ENCODE peak calls at places on chromosome 7, in eight cellular contexts. One of them, this sample, is unnamed.

GRCh38 chr7:36128448-36129047 is 24.5 kb upstream of the EEPD1 start:
- DNase-seq in CD8-positive, alpha-beta memory T cell: no peak
- DNase-seq in psoas muscle: peak
- DNase-seq in BJ: peak
- DNase-seq in astrocyte: peak
- DNase-seq in cardiac fibroblast: peak
- DNase-seq in sigmoid colon: peak
- DNase-seq in GM12865: no peak
- DNase-seq in this sample: peak

GRCh38 chr7:33789871-33790270 is 115.5 kb upstream of the BMPER start:
- DNase-seq in CD8-positive, alpha-beta memory T cell: no peak
- DNase-seq in psoas muscle: no peak
- DNase-seq in BJ: no peak
- DNase-seq in astrocyte: peak
- DNase-seq in cardiac fibroblast: peak
- DNase-seq in sigmoid colon: no peak
- DNase-seq in GM12865: no peak
- DNase-seq in this sample: no peak

GRCh38 chr7:134660242-134660785 is 13.7 kb downstream of the BPGM start:
- DNase-seq in CD8-positive, alpha-beta memory T cell: no peak
- DNase-seq in psoas muscle: no peak
- DNase-seq in BJ: no peak
- DNase-seq in astrocyte: peak
- DNase-seq in cardiac fibroblast: peak
- DNase-seq in sigmoid colon: no peak
- DNase-seq in GM12865: no peak
- DNase-seq in this sample: no peak

GRCh38 chr7:114806590-114807167 is 115.2 kb upstream of the MDFIC start:
- DNase-seq in CD8-positive, alpha-beta memory T cell: no peak
- DNase-seq in psoas muscle: no peak
- DNase-seq in BJ: no peak
- DNase-seq in astrocyte: peak
- DNase-seq in cardiac fibroblast: no peak
- DNase-seq in sigmoid colon: peak
- DNase-seq in GM12865: no peak
- DNase-seq in this sample: no peak

GRCh38 chr7:136741941-136742340 is 126.5 kb upstream of the CHRM2 start:
- DNase-seq in CD8-positive, alpha-beta memory T cell: no peak
- DNase-seq in psoas muscle: no peak
- DNase-seq in BJ: no peak
- DNase-seq in astrocyte: no peak
- DNase-seq in cardiac fibroblast: no peak
- DNase-seq in sigmoid colon: no peak
- DNase-seq in GM12865: no peak
- DNase-seq in this sample: no peak

GRCh38 chr7:8386926-8387550 is 46.4 kb upstream of the NXPH1 start:
- DNase-seq in CD8-positive, alpha-beta memory T cell: no peak
- DNase-seq in psoas muscle: no peak
- DNase-seq in BJ: no peak
- DNase-seq in astrocyte: no peak
- DNase-seq in cardiac fibroblast: no peak
- DNase-seq in sigmoid colon: no peak
- DNase-seq in GM12865: peak
- DNase-seq in this sample: no peak

GRCh38 chr7:91353923-91354322 is 89.7 kb downstream of the FZD1 start:
- DNase-seq in CD8-positive, alpha-beta memory T cell: no peak
- DNase-seq in psoas muscle: no peak
- DNase-seq in BJ: no peak
- DNase-seq in astrocyte: no peak
- DNase-seq in cardiac fibroblast: no peak
- DNase-seq in sigmoid colon: no peak
- DNase-seq in GM12865: no peak
- DNase-seq in this sample: no peak

GRCh38 chr7:157743781-157744525 is 407.1 kb downstream of the DNAJB6 start:
- DNase-seq in CD8-positive, alpha-beta memory T cell: no peak
- DNase-seq in psoas muscle: no peak
- DNase-seq in BJ: no peak
- DNase-seq in astrocyte: no peak
- DNase-seq in cardiac fibroblast: no peak
- DNase-seq in sigmoid colon: no peak
- DNase-seq in GM12865: no peak
- DNase-seq in this sample: no peak

GRCh38 chr7:99366646-99367045 is 7.9 kb upstream of the ARPC1B start:
- DNase-seq in CD8-positive, alpha-beta memory T cell: no peak
- DNase-seq in psoas muscle: no peak
- DNase-seq in BJ: no peak
- DNase-seq in astrocyte: no peak
- DNase-seq in cardiac fibroblast: no peak
- DNase-seq in sigmoid colon: no peak
- DNase-seq in GM12865: no peak
- DNase-seq in this sample: no peak

GRCh38 chr7:19242246-19242645 is 97.0 kb upstream of the FERD3L start:
- DNase-seq in CD8-positive, alpha-beta memory T cell: no peak
- DNase-seq in psoas muscle: no peak
- DNase-seq in BJ: no peak
- DNase-seq in astrocyte: no peak
- DNase-seq in cardiac fibroblast: no peak
- DNase-seq in sigmoid colon: no peak
- DNase-seq in GM12865: no peak
- DNase-seq in this sample: no peak

GRCh38 chr7:132825932-132826480 is 249.7 kb upstream of the PLXNA4 start:
- DNase-seq in CD8-positive, alpha-beta memory T cell: no peak
- DNase-seq in psoas muscle: no peak
- DNase-seq in BJ: no peak
- DNase-seq in astrocyte: peak
- DNase-seq in cardiac fibroblast: no peak
- DNase-seq in sigmoid colon: no peak
- DNase-seq in GM12865: no peak
- DNase-seq in this sample: no peak

GRCh38 chr7:52540041-52540440 is 495.4 kb upstream of the POM121L12 start:
- DNase-seq in CD8-positive, alpha-beta memory T cell: no peak
- DNase-seq in psoas muscle: no peak
- DNase-seq in BJ: no peak
- DNase-seq in astrocyte: peak
- DNase-seq in cardiac fibroblast: no peak
- DNase-seq in sigmoid colon: no peak
- DNase-seq in GM12865: no peak
- DNase-seq in this sample: no peak

GRCh38 chr7:130368347-130368746 is 11.9 kb upstream of the CPA1 start:
- DNase-seq in CD8-positive, alpha-beta memory T cell: no peak
- DNase-seq in psoas muscle: no peak
- DNase-seq in BJ: no peak
- DNase-seq in astrocyte: no peak
- DNase-seq in cardiac fibroblast: no peak
- DNase-seq in sigmoid colon: no peak
- DNase-seq in GM12865: no peak
- DNase-seq in this sample: no peak

GRCh38 chr7:2667843-2668242 is 20.2 kb upstream of the AMZ1 start:
- DNase-seq in CD8-positive, alpha-beta memory T cell: no peak
- DNase-seq in psoas muscle: no peak
- DNase-seq in BJ: no peak
- DNase-seq in astrocyte: no peak
- DNase-seq in cardiac fibroblast: no peak
- DNase-seq in sigmoid colon: no peak
- DNase-seq in GM12865: no peak
- DNase-seq in this sample: no peak

GRCh38 chr7:43784030-43785001 is 25.8 kb downstream of the BLVRA start:
- DNase-seq in CD8-positive, alpha-beta memory T cell: no peak
- DNase-seq in psoas muscle: no peak
- DNase-seq in BJ: no peak
- DNase-seq in astrocyte: no peak
- DNase-seq in cardiac fibroblast: peak
- DNase-seq in sigmoid colon: peak
- DNase-seq in GM12865: peak
- DNase-seq in this sample: peak

GRCh38 chr7:2118630-2119190 is 114.0 kb downstream of the MAD1L1 start:
- DNase-seq in CD8-positive, alpha-beta memory T cell: no peak
- DNase-seq in psoas muscle: no peak
- DNase-seq in BJ: no peak
- DNase-seq in astrocyte: no peak
- DNase-seq in cardiac fibroblast: no peak
- DNase-seq in sigmoid colon: no peak
- DNase-seq in GM12865: no peak
- DNase-seq in this sample: no peak

GRCh38 chr7:48130658-48131108 is 40.6 kb upstream of the ABCA13 start:
- DNase-seq in CD8-positive, alpha-beta memory T cell: no peak
- DNase-seq in psoas muscle: no peak
- DNase-seq in BJ: peak
- DNase-seq in astrocyte: peak
- DNase-seq in cardiac fibroblast: peak
- DNase-seq in sigmoid colon: no peak
- DNase-seq in GM12865: peak
- DNase-seq in this sample: no peak

GRCh38 chr7:103344453-103345149 is at the start of gene DNAJC2:
- DNase-seq in CD8-positive, alpha-beta memory T cell: peak
- DNase-seq in psoas muscle: peak
- DNase-seq in BJ: peak
- DNase-seq in astrocyte: peak
- DNase-seq in cardiac fibroblast: peak
- DNase-seq in sigmoid colon: peak
- DNase-seq in GM12865: peak
- DNase-seq in this sample: peak

GRCh38 chr7:103348959-103349358 is 1.5 kb downstream of the PSMC2 start:
- DNase-seq in CD8-positive, alpha-beta memory T cell: no peak
- DNase-seq in psoas muscle: no peak
- DNase-seq in BJ: no peak
- DNase-seq in astrocyte: no peak
- DNase-seq in cardiac fibroblast: no peak
- DNase-seq in sigmoid colon: no peak
- DNase-seq in GM12865: no peak
- DNase-seq in this sample: no peak

GRCh38 chr7:103347507-103348267 is at the start of gene PSMC2:
- DNase-seq in CD8-positive, alpha-beta memory T cell: peak
- DNase-seq in psoas muscle: peak
- DNase-seq in BJ: peak
- DNase-seq in astrocyte: peak
- DNase-seq in cardiac fibroblast: peak
- DNase-seq in sigmoid colon: peak
- DNase-seq in GM12865: peak
- DNase-seq in this sample: peak

GRCh38 chr7:103343758-103344452 is 662 bp downstream of the DNAJC2 start:
- DNase-seq in CD8-positive, alpha-beta memory T cell: peak
- DNase-seq in psoas muscle: peak
- DNase-seq in BJ: no peak
- DNase-seq in astrocyte: peak
- DNase-seq in cardiac fibroblast: peak
- DNase-seq in sigmoid colon: peak
- DNase-seq in GM12865: peak
- DNase-seq in this sample: no peak

GRCh38 chr7:103348452-103348851 is 1.0 kb downstream of the PSMC2 start:
- DNase-seq in CD8-positive, alpha-beta memory T cell: no peak
- DNase-seq in psoas muscle: no peak
- DNase-seq in BJ: no peak
- DNase-seq in astrocyte: no peak
- DNase-seq in cardiac fibroblast: no peak
- DNase-seq in sigmoid colon: no peak
- DNase-seq in GM12865: peak
- DNase-seq in this sample: no peak
- H3K4me3 ChIP-seq in CD8-positive, alpha-beta memory T cell: peak
- H3K4me3 ChIP-seq in psoas muscle: peak
- H3K4me3 ChIP-seq in BJ: peak
- H3K4me3 ChIP-seq in astrocyte: peak
- H3K4me3 ChIP-seq in cardiac fibroblast: peak
- H3K4me3 ChIP-seq in sigmoid colon: peak
- H3K4me3 ChIP-seq in GM12865: peak
- H3K4me3 ChIP-seq in this sample: peak

GRCh38 chr7:84191842-84192241 is 2.7 kb downstream of the SEMA3A start:
- DNase-seq in CD8-positive, alpha-beta memory T cell: no peak
- DNase-seq in psoas muscle: no peak
- DNase-seq in BJ: no peak
- DNase-seq in astrocyte: peak
- DNase-seq in cardiac fibroblast: no peak
- DNase-seq in sigmoid colon: no peak
- DNase-seq in GM12865: no peak
- DNase-seq in this sample: no peak
- H3K4me3 ChIP-seq in CD8-positive, alpha-beta memory T cell: no peak
- H3K4me3 ChIP-seq in psoas muscle: no peak
- H3K4me3 ChIP-seq in BJ: peak
- H3K4me3 ChIP-seq in astrocyte: peak
- H3K4me3 ChIP-seq in cardiac fibroblast: no peak
- H3K4me3 ChIP-seq in sigmoid colon: peak
- H3K4me3 ChIP-seq in GM12865: no peak
- H3K4me3 ChIP-seq in this sample: no peak

GRCh38 chr7:30804078-30804661 is 33.0 kb downstream of the MINDY4 start:
- DNase-seq in CD8-positive, alpha-beta memory T cell: no peak
- DNase-seq in psoas muscle: no peak
- DNase-seq in BJ: peak
- DNase-seq in astrocyte: peak
- DNase-seq in cardiac fibroblast: peak
- DNase-seq in sigmoid colon: no peak
- DNase-seq in GM12865: no peak
- DNase-seq in this sample: no peak

GRCh38 chr7:30799976-30800661 is 28.9 kb downstream of the MINDY4 start:
- DNase-seq in CD8-positive, alpha-beta memory T cell: no peak
- DNase-seq in psoas muscle: no peak
- DNase-seq in BJ: no peak
- DNase-seq in astrocyte: no peak
- DNase-seq in cardiac fibroblast: no peak
- DNase-seq in sigmoid colon: no peak
- DNase-seq in GM12865: peak
- DNase-seq in this sample: no peak

GRCh38 chr7:30800785-30801252 is 29.6 kb downstream of the MINDY4 start:
- DNase-seq in CD8-positive, alpha-beta memory T cell: no peak
- DNase-seq in psoas muscle: peak
- DNase-seq in BJ: no peak
- DNase-seq in astrocyte: peak
- DNase-seq in cardiac fibroblast: peak
- DNase-seq in sigmoid colon: peak
- DNase-seq in GM12865: peak
- DNase-seq in this sample: no peak

GRCh38 chr7:30805081-30805691 is 34.0 kb downstream of the MINDY4 start:
- DNase-seq in CD8-positive, alpha-beta memory T cell: no peak
- DNase-seq in psoas muscle: peak
- DNase-seq in BJ: no peak
- DNase-seq in astrocyte: no peak
- DNase-seq in cardiac fibroblast: no peak
- DNase-seq in sigmoid colon: no peak
- DNase-seq in GM12865: no peak
- DNase-seq in this sample: no peak

GRCh38 chr7:30802812-30803211 is 31.6 kb downstream of the MINDY4 start:
- DNase-seq in CD8-positive, alpha-beta memory T cell: no peak
- DNase-seq in psoas muscle: no peak
- DNase-seq in BJ: no peak
- DNase-seq in astrocyte: no peak
- DNase-seq in cardiac fibroblast: no peak
- DNase-seq in sigmoid colon: no peak
- DNase-seq in GM12865: no peak
- DNase-seq in this sample: no peak
- H3K4me3 ChIP-seq in CD8-positive, alpha-beta memory T cell: no peak
- H3K4me3 ChIP-seq in psoas muscle: no peak
- H3K4me3 ChIP-seq in BJ: no peak
- H3K4me3 ChIP-seq in astrocyte: no peak
- H3K4me3 ChIP-seq in cardiac fibroblast: no peak
- H3K4me3 ChIP-seq in sigmoid colon: no peak
- H3K4me3 ChIP-seq in GM12865: no peak
- H3K4me3 ChIP-seq in this sample: no peak

DNA sequence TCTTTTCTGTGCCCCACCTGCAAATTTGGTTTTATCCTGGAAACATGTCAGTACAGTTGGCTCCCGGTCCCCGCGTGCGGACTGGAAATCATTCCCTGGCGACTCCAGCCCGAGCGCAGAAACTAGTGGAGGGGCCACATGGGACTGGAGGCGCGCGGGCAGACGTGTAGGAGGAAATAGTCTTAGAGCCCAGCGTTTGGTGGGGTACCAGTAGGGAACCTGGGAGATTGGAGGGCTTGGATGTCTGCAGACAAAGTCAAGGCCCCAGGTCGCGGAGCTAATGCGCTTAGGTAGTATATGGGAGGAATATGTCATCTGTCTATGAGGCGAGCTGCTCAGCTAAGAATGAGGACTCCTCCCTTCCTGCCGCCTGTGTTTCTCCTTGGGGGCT is 1.3 kb downstream of the GALNT17 start:
- DNase-seq in CD8-positive, alpha-beta memory T cell: no peak
- DNase-seq in psoas muscle: no peak
- DNase-seq in BJ: no peak
- DNase-seq in astrocyte: no peak
- DNase-seq in cardiac fibroblast: no peak
- DNase-seq in sigmoid colon: no peak
- DNase-seq in GM12865: no peak
- DNase-seq in this sample: no peak
- H3K4me3 ChIP-seq in CD8-positive, alpha-beta memory T cell: no peak
- H3K4me3 ChIP-seq in psoas muscle: peak
- H3K4me3 ChIP-seq in BJ: no peak
- H3K4me3 ChIP-seq in astrocyte: peak
- H3K4me3 ChIP-seq in cardiac fibroblast: no peak
- H3K4me3 ChIP-seq in sigmoid colon: peak
- H3K4me3 ChIP-seq in GM12865: no peak
- H3K4me3 ChIP-seq in this sample: no peak